ENCODE peak calls at places on chromosomes 13 and 19, in ten cellular contexts. One of them, this sample, is unnamed.

GRCh38 chr19:51125421-51126075 is 842 bp downstream of the SIGLEC9 start:
- DNase-seq in cardiac muscle cell: no peak
- DNase-seq in WTC11: no peak
- DNase-seq in glutamatergic neuron: no peak
- DNase-seq in lower leg skin: no peak
- DNase-seq in thoracic aorta: no peak
- DNase-seq in endothelial cell: no peak
- DNase-seq in neural crest cell: no peak
- DNase-seq in body of pancreas: no peak
- DNase-seq in WERI-Rb-1: no peak
- DNase-seq in this sample: no peak

GRCh38 chr19:11236324-11237301 is 2.8 kb upstream of the ANGPTL8 start:
- DNase-seq in glutamatergic neuron: no peak
- DNase-seq in cardiac muscle cell: no peak
- DNase-seq in endothelial cell: no peak
- DNase-seq in WERI-Rb-1: no peak
- DNase-seq in body of pancreas: no peak
- DNase-seq in WTC11: no peak
- DNase-seq in thoracic aorta: no peak
- DNase-seq in neural crest cell: no peak
- DNase-seq in lower leg skin: no peak
- DNase-seq in this sample: no peak

GRCh38 chr13:111153977-111154332 is 38.8 kb downstream of the ARHGEF7 start:
- DNase-seq in glutamatergic neuron: no peak
- DNase-seq in lower leg skin: peak
- DNase-seq in endothelial cell: no peak
- DNase-seq in body of pancreas: no peak
- DNase-seq in thoracic aorta: no peak
- DNase-seq in WTC11: no peak
- DNase-seq in cardiac muscle cell: no peak
- DNase-seq in WERI-Rb-1: no peak
- DNase-seq in neural crest cell: no peak
- DNase-seq in this sample: no peak

GRCh38 chr19:10566658-10567410 is 1.0 kb upstream of the KRI1 start:
- DNase-seq in cardiac muscle cell: no peak
- DNase-seq in endothelial cell: no peak
- DNase-seq in body of pancreas: peak
- DNase-seq in thoracic aorta: no peak
- DNase-seq in WTC11: no peak
- DNase-seq in neural crest cell: no peak
- DNase-seq in WERI-Rb-1: no peak
- DNase-seq in lower leg skin: no peak
- DNase-seq in glutamatergic neuron: peak
- DNase-seq in this sample: no peak

GRCh38 chr13:42001580-42001979 is 40.7 kb upstream of the VWA8 start:
- DNase-seq in thoracic aorta: no peak
- DNase-seq in neural crest cell: no peak
- DNase-seq in cardiac muscle cell: peak
- DNase-seq in WERI-Rb-1: no peak
- DNase-seq in WTC11: peak
- DNase-seq in glutamatergic neuron: no peak
- DNase-seq in lower leg skin: no peak
- DNase-seq in body of pancreas: no peak
- DNase-seq in endothelial cell: peak
- DNase-seq in this sample: no peak

GRCh38 chr13:80924596-80924995 is 583.7 kb upstream of the SPRY2 start:
- DNase-seq in neural crest cell: no peak
- DNase-seq in lower leg skin: no peak
- DNase-seq in endothelial cell: no peak
- DNase-seq in WTC11: no peak
- DNase-seq in glutamatergic neuron: no peak
- DNase-seq in thoracic aorta: no peak
- DNase-seq in body of pancreas: no peak
- DNase-seq in cardiac muscle cell: peak
- DNase-seq in WERI-Rb-1: no peak
- DNase-seq in this sample: no peak

GRCh38 chr13:21435710-21436151 is 23.4 kb downstream of the ZDHHC20 start:
- DNase-seq in body of pancreas: peak
- DNase-seq in thoracic aorta: peak
- DNase-seq in WTC11: no peak
- DNase-seq in endothelial cell: no peak
- DNase-seq in cardiac muscle cell: peak
- DNase-seq in glutamatergic neuron: no peak
- DNase-seq in lower leg skin: peak
- DNase-seq in WERI-Rb-1: no peak
- DNase-seq in neural crest cell: no peak
- DNase-seq in this sample: no peak

GRCh38 chr19:4216832-4217231 is 12.5 kb upstream of the EBI3 start:
- DNase-seq in glutamatergic neuron: no peak
- DNase-seq in endothelial cell: no peak
- DNase-seq in cardiac muscle cell: no peak
- DNase-seq in body of pancreas: no peak
- DNase-seq in neural crest cell: no peak
- DNase-seq in lower leg skin: no peak
- DNase-seq in WERI-Rb-1: no peak
- DNase-seq in WTC11: no peak
- DNase-seq in thoracic aorta: no peak
- DNase-seq in this sample: no peak

GRCh38 chr13:35964764-35965163 is 166.4 kb downstream of the DCLK1 start:
- DNase-seq in WERI-Rb-1: no peak
- DNase-seq in neural crest cell: no peak
- DNase-seq in body of pancreas: no peak
- DNase-seq in cardiac muscle cell: peak
- DNase-seq in endothelial cell: no peak
- DNase-seq in lower leg skin: no peak
- DNase-seq in WTC11: no peak
- DNase-seq in thoracic aorta: no peak
- DNase-seq in glutamatergic neuron: no peak
- DNase-seq in this sample: no peak

GRCh38 chr13:112453874-112454647 is 77.9 kb downstream of the SPACA7 start:
- DNase-seq in glutamatergic neuron: no peak
- DNase-seq in body of pancreas: no peak
- DNase-seq in lower leg skin: no peak
- DNase-seq in WTC11: no peak
- DNase-seq in WERI-Rb-1: no peak
- DNase-seq in endothelial cell: no peak
- DNase-seq in neural crest cell: no peak
- DNase-seq in cardiac muscle cell: no peak
- DNase-seq in thoracic aorta: no peak
- DNase-seq in this sample: no peak

GRCh38 chr19:46635920-46636761 is at the start of gene GNG8:
- DNase-seq in lower leg skin: no peak
- DNase-seq in glutamatergic neuron: no peak
- DNase-seq in thoracic aorta: no peak
- DNase-seq in neural crest cell: no peak
- DNase-seq in WTC11: peak
- DNase-seq in body of pancreas: no peak
- DNase-seq in cardiac muscle cell: no peak
- DNase-seq in endothelial cell: no peak
- DNase-seq in WERI-Rb-1: peak
- DNase-seq in this sample: no peak

GRCh38 chr19:52923782-52924593 is 760 bp upstream of the ZNF888 start:
- DNase-seq in body of pancreas: peak
- DNase-seq in WTC11: peak
- DNase-seq in glutamatergic neuron: peak
- DNase-seq in thoracic aorta: peak
- DNase-seq in endothelial cell: peak
- DNase-seq in cardiac muscle cell: peak
- DNase-seq in WERI-Rb-1: peak
- DNase-seq in neural crest cell: no peak
- DNase-seq in lower leg skin: peak
- DNase-seq in this sample: no peak

GRCh38 chr13:113905018-113905417 is 41.1 kb upstream of the GAS6 start:
- DNase-seq in WERI-Rb-1: no peak
- DNase-seq in neural crest cell: no peak
- DNase-seq in endothelial cell: no peak
- DNase-seq in cardiac muscle cell: no peak
- DNase-seq in lower leg skin: peak
- DNase-seq in thoracic aorta: no peak
- DNase-seq in glutamatergic neuron: no peak
- DNase-seq in WTC11: no peak
- DNase-seq in body of pancreas: no peak
- DNase-seq in this sample: peak

GRCh38 chr13:27868639-27869435 is 51.0 kb upstream of the PDX1 start:
- DNase-seq in body of pancreas: peak
- DNase-seq in thoracic aorta: no peak
- DNase-seq in WTC11: no peak
- DNase-seq in endothelial cell: no peak
- DNase-seq in WERI-Rb-1: no peak
- DNase-seq in neural crest cell: no peak
- DNase-seq in glutamatergic neuron: no peak
- DNase-seq in cardiac muscle cell: peak
- DNase-seq in lower leg skin: no peak
- DNase-seq in this sample: no peak

DNA sequence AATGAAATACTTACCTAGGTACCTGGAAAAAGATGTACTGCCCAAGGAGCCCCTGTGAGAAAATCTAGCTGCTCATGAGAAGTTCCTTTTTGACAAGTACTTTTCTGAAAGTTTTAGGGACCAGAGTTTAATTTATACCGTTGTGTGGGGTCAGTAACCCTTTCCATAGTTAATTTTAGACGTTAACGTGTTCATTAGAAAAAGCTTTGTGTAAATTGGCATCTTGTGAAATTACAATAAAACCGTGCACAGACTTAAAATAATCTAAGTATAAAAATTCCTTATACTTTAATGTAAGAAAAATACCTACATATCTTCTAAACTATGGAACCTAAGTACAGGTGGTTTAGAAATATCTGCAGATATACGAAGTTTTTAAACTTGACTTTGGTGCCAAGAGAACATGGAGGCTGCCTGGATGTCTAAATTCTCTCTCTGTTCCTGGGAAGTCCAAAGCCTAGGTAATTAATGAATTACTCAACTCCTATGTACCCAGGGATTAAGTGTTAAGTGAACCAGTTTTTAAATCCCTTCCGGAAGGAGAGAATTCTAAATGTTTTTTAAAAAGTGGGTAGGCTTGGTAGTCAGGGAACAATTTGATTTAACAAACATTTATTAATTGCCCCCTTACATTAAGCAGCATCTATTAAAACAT is 50.2 kb upstream of the PDX1 start:
- DNase-seq in lower leg skin: no peak
- DNase-seq in endothelial cell: no peak
- DNase-seq in WTC11: no peak
- DNase-seq in neural crest cell: no peak
- DNase-seq in thoracic aorta: no peak
- DNase-seq in WERI-Rb-1: no peak
- DNase-seq in glutamatergic neuron: no peak
- DNase-seq in cardiac muscle cell: no peak
- DNase-seq in body of pancreas: no peak
- DNase-seq in this sample: no peak
- TF ChIP-seq CTCF in lower leg skin: no peak
- TF ChIP-seq CTCF in endothelial cell: peak
- TF ChIP-seq CTCF in WTC11: no peak
- TF ChIP-seq CTCF in neural crest cell: peak
- TF ChIP-seq CTCF in thoracic aorta: no peak
- TF ChIP-seq CTCF in WERI-Rb-1: no peak
- TF ChIP-seq CTCF in glutamatergic neuron: no peak
- TF ChIP-seq CTCF in cardiac muscle cell: no peak
- TF ChIP-seq CTCF in body of pancreas: no peak
- TF ChIP-seq CTCF in this sample: peak

DNA sequence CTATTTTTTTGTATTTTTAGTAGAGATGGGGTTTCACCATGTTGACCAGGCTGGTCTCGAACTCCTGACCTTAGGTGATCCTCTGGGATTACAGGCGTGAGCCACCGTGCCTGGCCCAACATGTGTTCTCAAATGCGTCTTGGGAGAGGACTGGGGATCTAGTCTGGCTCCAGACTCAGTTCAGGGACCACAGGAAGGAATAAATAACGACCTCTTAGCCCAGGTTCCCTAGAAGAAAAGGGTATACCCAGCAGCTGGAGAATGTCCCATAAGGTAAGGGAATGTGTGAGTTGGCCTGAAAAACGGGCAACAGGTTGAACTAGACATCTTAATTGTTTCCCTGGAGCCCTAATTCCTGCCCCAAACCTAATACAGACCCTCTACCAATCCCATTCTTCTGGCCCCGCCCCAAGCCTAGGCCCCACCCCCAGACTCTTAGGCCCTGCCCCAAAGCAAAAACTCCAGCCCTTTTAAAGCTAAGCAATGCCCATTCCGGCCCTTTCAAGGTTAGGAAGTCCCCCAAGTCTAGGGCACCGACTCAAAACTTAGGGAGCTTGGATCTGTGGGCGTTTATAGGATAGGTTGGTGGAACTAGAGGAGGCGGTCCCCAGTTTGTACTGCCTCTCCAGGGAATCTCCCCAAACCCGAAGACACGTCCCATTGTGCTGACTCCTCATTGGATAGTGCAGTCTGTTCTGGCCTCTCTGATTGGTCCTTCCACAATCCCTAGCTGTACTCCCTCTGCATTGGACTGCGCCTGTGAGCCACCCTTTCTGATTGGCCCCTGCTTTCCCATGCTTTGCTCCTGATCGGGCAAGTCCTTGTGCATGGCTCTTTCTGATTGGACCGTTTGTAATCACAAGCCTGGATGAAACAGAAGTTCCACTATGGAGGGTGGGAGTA is 5.4 kb upstream of the LRFN1 start:
- DNase-seq in thoracic aorta: no peak
- DNase-seq in WTC11: peak
- DNase-seq in body of pancreas: no peak
- DNase-seq in endothelial cell: no peak
- DNase-seq in lower leg skin: no peak
- DNase-seq in neural crest cell: no peak
- DNase-seq in glutamatergic neuron: no peak
- DNase-seq in cardiac muscle cell: no peak
- DNase-seq in WERI-Rb-1: no peak
- DNase-seq in this sample: no peak
- TF ChIP-seq CTCF in thoracic aorta: no peak
- TF ChIP-seq CTCF in WTC11: no peak
- TF ChIP-seq CTCF in body of pancreas: no peak
- TF ChIP-seq CTCF in endothelial cell: no peak
- TF ChIP-seq CTCF in lower leg skin: no peak
- TF ChIP-seq CTCF in neural crest cell: no peak
- TF ChIP-seq CTCF in glutamatergic neuron: no peak
- TF ChIP-seq CTCF in cardiac muscle cell: no peak
- TF ChIP-seq CTCF in WERI-Rb-1: no peak
- TF ChIP-seq CTCF in this sample: no peak

GRCh38 chr19:33373701-33374405 is at the start of gene CEBPG:
- DNase-seq in endothelial cell: peak
- DNase-seq in glutamatergic neuron: peak
- DNase-seq in WTC11: peak
- DNase-seq in body of pancreas: peak
- DNase-seq in thoracic aorta: no peak
- DNase-seq in neural crest cell: peak
- DNase-seq in cardiac muscle cell: peak
- DNase-seq in lower leg skin: no peak
- DNase-seq in WERI-Rb-1: peak
- DNase-seq in this sample: peak
- TF ChIP-seq CTCF in endothelial cell: peak
- TF ChIP-seq CTCF in glutamatergic neuron: peak
- TF ChIP-seq CTCF in WTC11: no peak
- TF ChIP-seq CTCF in body of pancreas: no peak
- TF ChIP-seq CTCF in thoracic aorta: no peak
- TF ChIP-seq CTCF in neural crest cell: peak
- TF ChIP-seq CTCF in cardiac muscle cell: no peak
- TF ChIP-seq CTCF in lower leg skin: no peak
- TF ChIP-seq CTCF in WERI-Rb-1: no peak
- TF ChIP-seq CTCF in this sample: peak

DNA sequence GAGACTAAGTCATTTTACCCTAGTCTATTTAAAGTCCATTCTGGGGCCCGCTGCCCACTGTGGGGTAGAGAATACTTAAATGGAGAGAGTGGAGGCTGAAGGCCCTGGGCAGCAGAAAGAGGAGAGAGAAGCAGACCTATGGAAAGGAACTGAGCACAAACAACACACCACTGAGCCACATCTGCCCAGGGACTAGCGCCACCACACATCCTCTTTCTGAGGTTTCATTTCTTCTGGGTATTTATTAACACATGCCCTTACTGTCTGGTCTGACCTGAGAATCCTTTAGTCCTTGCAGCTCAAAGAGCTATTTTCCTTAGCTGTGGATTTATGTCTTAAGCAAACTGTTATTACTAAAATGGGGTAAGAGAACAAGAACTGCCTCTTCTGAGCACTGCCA is 154.0 kb downstream of the NALCN start:
- DNase-seq in lower leg skin: no peak
- DNase-seq in endothelial cell: no peak
- DNase-seq in neural crest cell: no peak
- DNase-seq in WERI-Rb-1: no peak
- DNase-seq in glutamatergic neuron: no peak
- DNase-seq in body of pancreas: no peak
- DNase-seq in cardiac muscle cell: no peak
- DNase-seq in WTC11: no peak
- DNase-seq in thoracic aorta: no peak
- DNase-seq in this sample: no peak
- TF ChIP-seq CTCF in lower leg skin: no peak
- TF ChIP-seq CTCF in endothelial cell: no peak
- TF ChIP-seq CTCF in neural crest cell: no peak
- TF ChIP-seq CTCF in WERI-Rb-1: no peak
- TF ChIP-seq CTCF in glutamatergic neuron: no peak
- TF ChIP-seq CTCF in body of pancreas: no peak
- TF ChIP-seq CTCF in cardiac muscle cell: no peak
- TF ChIP-seq CTCF in WTC11: no peak
- TF ChIP-seq CTCF in thoracic aorta: no peak
- TF ChIP-seq CTCF in this sample: no peak

This sample was measured in type B pancreatic cell.